ENCODE peak calls at places on chromosomes 12 and 14, in four cellular contexts. V, Z, Y and M are unnamed samples.

GRCh38 chr14:55249423-55249822 is 21.8 kb upstream of the FBXO34 start:
- DNase-seq in Z (peak; percentile 78), Y (no peak), V (no peak), M (no peak)

GRCh38 chr14:52069617-52070431 is 965 bp upstream of the NID2 start:
- DNase-seq in Z (peak; percentile 79), V (no peak), Y (peak; percentile 73), M (no peak)

GRCh38 chr14:35400707-35401421 is 3.7 kb downstream of the NFKBIA start:
- DNase-seq in Y (no peak), V (no peak), Z (no peak), M (no peak)

GRCh38 chr12:64064706-64065105 is 157.4 kb downstream of the KICS2 start:
- DNase-seq in Z (no peak), V (no peak), Y (no peak), M (no peak)

GRCh38 chr12:127716181-127716580 is 550.8 kb upstream of the TMEM132C start:
- DNase-seq in V (no peak), Y (no peak), Z (no peak), M (no peak)

GRCh38 chr14:42523656-42524055 is 917.0 kb downstream of the LRFN5 start:
- DNase-seq in V (no peak), Z (peak; percentile 2), Y (no peak), M (no peak)

GRCh38 chr12:89932950-89933349 is 224.3 kb upstream of the ATP2B1 start:
- DNase-seq in Y (no peak), Z (no peak), V (no peak), M (no peak)

GRCh38 chr12:94676922-94677321 is 26.6 kb upstream of the TMCC3 start:
- DNase-seq in Z (no peak), V (no peak), Y (no peak), M (peak; percentile 79)

GRCh38 chr12:48189331-48190125 is 6.1 kb downstream of the CCDC184 start:
- DNase-seq in V (peak; percentile 73), Z (peak; percentile 86), Y (peak; percentile 85), M (no peak)

GRCh38 chr12:118336123-118336522 is 36.6 kb downstream of the TAOK3 start:
- DNase-seq in Z (no peak), V (no peak), Y (no peak), M (no peak)

GRCh38 chr12:713281-713875 is 39.0 kb upstream of the WNK1 start:
- DNase-seq in V (no peak), Y (no peak), Z (no peak), M (no peak)

GRCh38 chr14:52863339-52863700 is 71.9 kb upstream of the GNPNAT1 start:
- DNase-seq in Y (no peak), Z (peak; percentile 36), V (no peak), M (no peak)

GRCh38 chr12:64273527-64274403 is 51.7 kb upstream of the KICS2 start:
- DNase-seq in Y (no peak), Z (peak; percentile 52), V (no peak), M (no peak)

GRCh38 chr14:94697773-94698556 is 71.9 kb downstream of the GSC start:
- DNase-seq in Z (peak; percentile 9), Y (no peak), V (no peak), M (no peak)

GRCh38 chr14:34713681-34714319 is 593 bp downstream of the CFL2 start:
- DNase-seq in V (no peak), Z (peak; percentile 84), Y (peak; percentile 74), M (no peak)

GRCh38 chr12:64877363-64878004 is 53.0 kb downstream of the TBC1D30 start:
- DNase-seq in V (no peak), Y (no peak), Z (no peak), M (no peak)

GRCh38 chr14:68047910-68048309 is 228.3 kb downstream of the RAD51B start:
- DNase-seq in Y (no peak), Z (peak; percentile 18), V (no peak), M (no peak)

GRCh38 chr12:91616401-91616800 is 433.8 kb upstream of the DCN start:
- DNase-seq in Z (peak; percentile 39), Y (no peak), V (no peak), M (no peak)

GRCh38 chr12:108939594-108939993 is 59.7 kb downstream of the DAO start:
- DNase-seq in Z (peak; percentile 36), Y (no peak), V (no peak), M (no peak)

GRCh38 chr14:100708349-100709217 is 18.1 kb upstream of the DLK1 start:
- DNase-seq in Z (peak; percentile 21), V (no peak), Y (no peak), M (no peak)

GRCh38 chr14:49553892-49554291 is 32.3 kb downstream of the RPS29 start:
- DNase-seq in Y (no peak), V (no peak), Z (no peak), M (no peak)

GRCh38 chr12:130981156-130981789 is 27.6 kb downstream of the ADGRD1 start:
- DNase-seq in Y (no peak), V (no peak), Z (no peak), M (no peak)

GRCh38 chr12:121167232-121167820 is 34.6 kb downstream of the P2RX7 start:
- DNase-seq in Z (peak; percentile 52), V (no peak), Y (no peak), M (no peak)

GRCh38 chr12:79098530-79098929 is 234.0 kb downstream of the SYT1 start:
- DNase-seq in Z (no peak), Y (no peak), V (peak; percentile 22), M (no peak)

GRCh38 chr12:5236022-5236421 is 192.3 kb downstream of the KCNA5 start:
- DNase-seq in Z (no peak), Y (no peak), V (no peak), M (no peak)

GRCh38 chr14:79514700-79515099 is 696.6 kb downstream of the DIO2 start:
- DNase-seq in V (no peak), Z (peak; percentile 4), Y (no peak), M (no peak)

GRCh38 chr14:74948228-74949175 is 6.9 kb downstream of the PGF start:
- DNase-seq in V (no peak), Z (peak; percentile 46), Y (no peak), M (no peak)

GRCh38 chr14:83558946-83559345 is 1971.0 kb upstream of the FLRT2 start:
- DNase-seq in Y (no peak), Z (no peak), V (no peak), M (no peak)

GRCh38 chr12:124745891-124746570 is 117.6 kb downstream of the SCARB1 start:
- DNase-seq in Y (peak; percentile 98), V (peak; percentile 81), Z (peak; percentile 97), M (peak; percentile 85)

GRCh38 chr12:122471324-122472226 is 29.2 kb downstream of the ZCCHC8 start:
- DNase-seq in Z (peak; percentile 82), Y (no peak), V (peak; percentile 54), M (no peak)

DNA sequence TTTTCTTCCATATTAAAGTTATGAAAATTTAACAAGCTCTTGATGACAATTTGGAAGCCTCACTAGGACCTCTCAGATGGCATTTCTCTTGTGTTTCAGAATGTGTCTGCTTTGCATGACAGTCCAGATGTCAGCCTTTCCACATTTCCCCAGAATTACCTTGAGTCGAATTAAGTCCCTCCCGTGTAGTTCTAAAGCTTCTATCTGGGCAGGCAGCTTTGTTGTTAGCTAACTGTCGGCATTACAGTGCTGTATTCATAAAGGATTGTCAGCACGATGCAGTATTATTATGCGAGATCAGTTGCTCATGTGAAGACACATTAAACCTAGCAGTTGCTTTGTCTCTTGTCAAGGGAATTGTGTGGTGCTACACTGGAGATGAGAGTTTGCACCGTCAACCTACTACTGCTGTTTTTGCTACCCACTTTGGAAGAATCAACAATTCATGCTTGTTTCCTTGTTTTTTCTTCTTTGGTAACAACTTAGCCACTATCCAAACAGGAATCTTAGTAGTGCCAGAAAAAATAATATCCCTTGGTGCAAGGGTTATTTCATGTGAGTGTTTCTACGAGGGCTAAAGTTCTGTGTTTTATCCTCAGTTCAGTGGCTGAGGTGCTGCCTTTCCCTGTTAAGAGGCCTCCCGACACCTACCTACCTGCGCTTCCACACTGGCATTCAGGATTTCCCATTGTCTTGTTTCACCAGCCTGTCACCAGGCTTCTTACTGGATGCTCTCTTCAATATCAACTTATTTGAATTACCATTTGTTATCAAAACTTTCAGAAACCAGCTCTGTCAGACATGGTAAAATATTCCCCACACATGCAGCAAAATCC is 298.0 kb upstream of the G2E3 start:
- DNase-seq in Z (no peak), Y (no peak), V (no peak), M (no peak)
- TF ChIP-seq CTCF in Z (no peak), Y (no peak), V (no peak), M (no peak)

DNA sequence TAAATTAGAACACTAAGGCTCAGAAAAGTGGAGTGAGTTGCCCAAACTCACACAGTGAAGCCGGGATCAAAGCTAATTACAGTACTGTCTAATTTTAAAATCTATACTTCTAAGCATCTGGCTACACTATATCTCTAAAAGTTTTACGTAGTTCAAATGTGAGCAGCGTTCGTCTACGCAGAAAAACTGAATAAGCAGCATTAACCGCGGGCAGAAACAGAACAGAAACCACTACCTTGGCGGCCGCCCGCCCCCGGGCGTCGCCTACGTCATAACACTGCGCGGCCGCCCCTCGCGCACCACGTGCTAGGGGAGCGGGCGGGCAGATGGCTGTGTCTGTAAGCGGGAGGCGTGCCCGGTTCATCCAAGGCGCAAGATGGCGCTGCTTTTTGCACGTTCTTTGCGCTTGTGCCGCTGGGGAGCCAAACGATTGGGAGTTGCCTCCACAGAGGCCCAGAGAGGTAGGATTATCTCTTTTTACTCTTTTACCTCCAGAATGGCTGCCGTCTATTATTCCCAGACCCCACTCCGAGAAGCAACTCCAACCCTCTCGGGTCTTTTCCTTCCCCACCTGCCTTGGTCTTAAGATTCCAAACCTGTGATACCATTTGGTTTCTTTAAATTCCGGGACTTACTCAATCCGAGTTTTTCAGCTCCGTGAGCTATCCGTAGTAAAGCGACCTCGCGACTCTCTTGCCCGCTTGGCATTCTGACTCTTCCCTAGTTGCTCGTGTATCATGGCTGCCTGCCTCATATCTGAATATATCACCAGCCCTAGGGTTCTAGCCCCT is at the start of gene SPRYD4:
- DNase-seq in Y (peak; percentile 96), Z (peak; percentile 97), V (peak; percentile 63), M (peak; percentile 92)
- TF ChIP-seq CTCF in Y (peak; percentile 38), Z (peak; percentile 9), V (peak; percentile 38), M (no peak)

DNA sequence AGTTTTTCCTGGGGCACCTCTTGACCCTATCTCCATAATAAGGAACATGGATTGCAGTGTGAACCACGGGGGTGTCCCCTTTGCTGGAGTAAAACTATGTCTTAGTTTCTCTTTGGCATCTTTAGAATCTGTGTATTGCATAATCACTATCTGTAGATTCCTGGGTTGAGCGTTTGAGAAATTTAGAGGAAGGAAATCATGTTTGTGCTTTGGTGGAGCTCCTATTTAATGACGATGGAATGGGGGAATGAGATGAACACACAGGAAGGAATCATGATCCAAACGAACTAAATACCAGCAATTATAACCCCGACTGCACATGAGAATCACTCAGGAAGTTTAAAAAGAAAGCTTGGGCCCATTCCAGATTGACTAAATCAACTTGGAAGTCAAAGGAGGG is 1.3 kb upstream of the MYG1 start:
- DNase-seq in V (no peak), Z (peak; percentile 92), Y (no peak), M (peak; percentile 63)
- TF ChIP-seq CTCF in V (no peak), Z (no peak), Y (no peak), M (no peak)

GRCh38 chr12:112684742-112685141 is 106.8 kb upstream of the RPH3A start:
- DNase-seq in Y (no peak), Z (no peak), V (no peak), M (no peak)
- TF ChIP-seq CTCF in Y (no peak), Z (no peak), V (no peak), M (no peak)

DNA sequence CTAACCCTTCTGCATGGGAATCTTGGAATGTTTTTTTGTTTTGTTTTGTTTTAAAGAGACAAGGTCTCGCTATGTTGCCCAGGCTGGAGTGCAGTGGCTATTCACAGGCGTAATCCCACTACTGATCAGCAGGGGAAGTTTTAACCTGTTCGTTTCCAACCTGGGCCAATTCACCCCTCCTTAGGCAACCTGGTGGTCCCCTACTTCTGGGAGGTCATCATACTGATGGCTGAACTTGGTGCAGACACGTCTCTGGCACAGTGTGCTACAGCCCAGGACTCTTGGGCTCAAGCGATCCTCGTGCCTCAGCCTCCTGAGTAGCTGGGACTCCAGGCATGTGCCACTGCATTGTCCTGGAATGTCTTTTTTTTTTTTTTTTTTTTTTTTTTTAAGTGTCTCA is 48.9 kb upstream of the ISM2 start:
- DNase-seq in V (no peak), Z (no peak), Y (no peak), M (no peak)
- TF ChIP-seq CTCF in V (peak; percentile 16), Z (no peak), Y (no peak), M (peak; percentile 17)